ENCODE peak calls at places on chromosomes 5 and 9, in ten cellular contexts. K, U, R, N, P, H, C, E, I and A are unnamed samples.
A peak's percentile ranks its signal among the peaks of the same experiment; 100 is the strongest.

GRCh38 chr5:68222310-68222709 is 6.8 kb downstream of the PIK3R1 start:
- DNase-seq in E (no peak), I (no peak), N (no peak), K (no peak), R (no peak), C (no peak), U (peak; percentile 31), P (no peak), H (no peak), A (no peak)

GRCh38 chr5:180105827-180106312 is 34.3 kb upstream of the RNF130 start:
- DNase-seq in C (no peak), N (no peak), P (no peak), R (no peak), K (no peak), H (no peak), E (no peak), U (no peak), I (no peak), A (no peak)

GRCh38 chr5:73192375-73192774 is 19.4 kb downstream of the TMEM174 start:
- DNase-seq in H (no peak), R (no peak), C (no peak), I (no peak), E (no peak), N (no peak), P (no peak), K (no peak), U (no peak), A (no peak)

GRCh38 chr9:131807131-131807990 is 67.5 kb upstream of the RAPGEF1 start:
- DNase-seq in I (no peak), H (no peak), R (peak; percentile 84), N (no peak), P (no peak), E (no peak), U (no peak), C (no peak), K (no peak), A (no peak)

GRCh38 chr9:129405089-129405830 is 215.6 kb downstream of the C9orf50 start:
- DNase-seq in N (no peak), H (peak; percentile 26), I (no peak), U (no peak), K (no peak), C (no peak), R (no peak), E (peak; percentile 72), P (peak; percentile 83), A (no peak)

GRCh38 chr5:175731756-175732465 is 74.0 kb downstream of the HRH2 start:
- DNase-seq in H (no peak), K (no peak), P (no peak), N (no peak), R (no peak), E (no peak), U (no peak), I (no peak), C (no peak), A (no peak)

GRCh38 chr5:1725641-1726468 is 73.8 kb downstream of the MRPL36 start:
- DNase-seq in U (peak; percentile 2), K (no peak), C (no peak), P (no peak), E (no peak), H (no peak), I (no peak), R (peak; percentile 42), N (no peak), A (no peak)

GRCh38 chr5:61525573-61526142 is 193.6 kb downstream of the ZSWIM6 start:
- DNase-seq in C (no peak), I (peak; percentile 33), R (peak; percentile 21), E (peak; percentile 42), K (no peak), H (no peak), N (peak; percentile 12), P (peak; percentile 7), U (no peak), A (peak; percentile 63)

GRCh38 chr5:179427032-179427675 is 81.9 kb upstream of the ADAMTS2 start:
- DNase-seq in P (no peak), C (no peak), H (no peak), K (no peak), E (no peak), I (no peak), R (no peak), U (no peak), N (no peak), A (no peak)

GRCh38 chr5:17374973-17375844 is 122.8 kb upstream of the TAF11L2 start:
- DNase-seq in H (no peak), R (no peak), U (no peak), K (no peak), P (peak; percentile 56), N (peak; percentile 22), C (no peak), I (peak; percentile 94), E (peak; percentile 66), A (peak; percentile 82)

GRCh38 chr5:161284445-161284844 is 262.1 kb downstream of the GABRB2 start:
- DNase-seq in E (no peak), K (no peak), C (no peak), R (no peak), P (no peak), I (no peak), U (no peak), H (no peak), N (no peak), A (no peak)

GRCh38 chr9:4982720-4983482 is 2.2 kb upstream of the JAK2 start:
- DNase-seq in I (no peak), R (no peak), U (no peak), P (no peak), H (no peak), N (no peak), E (no peak), C (no peak), K (no peak), A (no peak)

GRCh38 chr9:21160178-21160577 is 6.3 kb downstream of the IFNA21 start:
- DNase-seq in K (no peak), H (no peak), P (no peak), U (no peak), I (no peak), R (peak; percentile 27), E (no peak), N (peak; percentile 7), C (no peak), A (peak; percentile 14)

GRCh38 chr9:133894377-133895321 is 97.5 kb downstream of the VAV2 start:
- DNase-seq in N (no peak), C (no peak), P (no peak), I (no peak), H (no peak), U (no peak), E (no peak), K (no peak), R (no peak), A (no peak)

GRCh38 chr5:141359790-141360426 is at the start of gene PCDHGB2:
- DNase-seq in H (no peak), N (no peak), U (no peak), P (peak; percentile 64), K (no peak), I (peak; percentile 63), E (no peak), C (no peak), R (peak; percentile 38), A (peak; percentile 25)

GRCh38 chr5:141354900-141355469 is at the start of gene PCDHGA4:
- DNase-seq in E (no peak), K (no peak), I (no peak), P (peak; percentile 28), N (no peak), R (no peak), U (no peak), C (no peak), H (peak; percentile 44), A (no peak)

GRCh38 chr5:141355641-141356040 is 820 bp downstream of the PCDHGA4 start:
- DNase-seq in K (no peak), E (no peak), I (no peak), U (no peak), R (no peak), H (no peak), C (no peak), N (no peak), P (no peak), A (no peak)

GRCh38 chr5:141356950-141357349 is 2.1 kb downstream of the PCDHGA4 start:
- DNase-seq in I (no peak), C (no peak), N (no peak), K (no peak), U (no peak), P (no peak), E (no peak), R (no peak), H (peak; percentile 35), A (no peak)

DNA sequence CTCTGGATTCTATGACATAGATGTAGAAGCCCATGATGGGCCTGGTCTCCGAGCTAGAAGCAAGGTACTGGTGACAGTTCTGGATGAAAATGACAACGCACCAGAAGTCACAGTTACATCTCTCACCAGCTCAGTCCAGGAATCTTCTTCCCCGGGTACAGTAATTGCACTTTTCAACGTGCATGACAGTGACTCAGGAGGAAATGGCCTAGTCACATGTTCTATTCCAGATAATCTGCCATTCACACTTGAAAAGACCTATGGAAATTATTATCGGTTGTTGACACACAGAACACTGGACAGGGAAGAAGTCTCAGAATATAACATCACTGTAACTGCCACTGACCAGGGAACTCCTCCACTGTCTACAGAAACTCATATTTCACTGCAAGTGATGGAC is 1.3 kb downstream of the PCDHGA4 start:
- DNase-seq in N (no peak), H (no peak), P (no peak), K (no peak), U (no peak), R (no peak), E (no peak), C (no peak), I (no peak), A (no peak)
- H3K27me3 ChIP-seq in N (no peaks in the 10 kb centered on the region), H (no peaks in the 10 kb centered on the region), P (no peaks in the 10 kb centered on the region), K (no peaks in the 10 kb centered on the region), U (peaks cover 7% of the 10 kb centered on the region), R (no peaks in the 10 kb centered on the region), E (no peaks in the 10 kb centered on the region), C (no peaks in the 10 kb centered on the region), I (no peaks in the 10 kb centered on the region), A (peaks cover 5% of the 10 kb centered on the region)

DNA sequence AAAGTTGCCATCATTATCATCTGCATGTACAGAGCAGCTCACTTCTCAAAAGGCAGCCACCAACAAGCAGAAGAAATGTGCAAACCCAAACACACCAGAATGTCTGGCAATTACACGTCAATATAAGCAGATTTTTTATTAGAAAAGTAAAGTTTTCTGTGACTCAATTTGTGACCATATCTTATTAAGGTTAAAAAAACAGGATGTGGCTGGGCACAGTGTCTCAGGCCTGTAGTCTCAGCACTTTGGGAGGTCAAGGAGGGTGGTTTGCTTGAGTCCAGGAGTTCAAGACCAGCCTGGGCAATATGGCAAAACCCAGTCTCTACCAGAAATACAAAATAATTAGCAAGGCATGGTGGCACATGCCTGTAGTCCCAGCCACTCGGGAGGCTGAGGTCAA is 176.7 kb downstream of the FANCC start:
- DNase-seq in H (no peak), P (no peak), N (no peak), K (no peak), E (no peak), U (no peak), C (no peak), I (no peak), R (no peak), A (no peak)
- H3K4me3 ChIP-seq in H (no peak overlapping the region), P (no peak overlapping the region), N (no peak overlapping the region), K (no peak overlapping the region), E (no peak overlapping the region), U (no peak overlapping the region), C (no peak overlapping the region), I (no peak overlapping the region), R (no peak overlapping the region), A (no peak overlapping the region)

GRCh38 chr9:89667730-89668129 is 62.9 kb downstream of the GADD45G start:
- DNase-seq in N (peak; percentile 87), C (no peak), U (peak; percentile 76), H (no peak), I (no peak), R (no peak), E (peak; percentile 57), K (no peak), P (no peak), A (no peak)
- TF ChIP-seq CTCF in N (peak; percentile 20), C (no peak), U (no peak), H (no peak), I (no peak), R (no peak), E (no peak), K (no peak), P (no peak), A (no peak)

GRCh38 chr9:98708103-98708932 is 417 bp downstream of the GABBR2 start:
- DNase-seq in R (no peak), H (no peak), C (no peak), K (no peak), P (no peak), N (no peak), U (no peak), I (no peak), E (no peak), A (no peak)
- H3K27me3 ChIP-seq in R (peaks cover 96% of the 10 kb centered on the region), H (peaks cover 6% of the 10 kb centered on the region), C (peaks cover 32% of the 10 kb centered on the region), K (peaks cover 36% of the 10 kb centered on the region), P (peaks cover 10% of the 10 kb centered on the region), N (no peaks in the 10 kb centered on the region), U (peaks cover 15% of the 10 kb centered on the region), I (peaks cover 30% of the 10 kb centered on the region), E (peaks cover 84% of the 10 kb centered on the region), A (peaks cover 37% of the 10 kb centered on the region)